ENCODE peak calls at places on chromosome 22, in six cellular contexts. C, M, U, W, Q and Z are unnamed samples.

GRCh38 chr22:20656902-20657836 is 116.7 kb upstream of the SERPIND1 start:
- DNase-seq in Q (peak; percentile 6), U (no peak), W (no peak), C (no peak), M (no peak), Z (no peak)

GRCh38 chr22:36923458-36923784 is 10.0 kb downstream of the CSF2RB start:
- DNase-seq in W (no peak), C (no peak), Q (no peak), M (no peak), U (peak; percentile 26), Z (no peak)

GRCh38 chr22:30873086-30873650 is 95.4 kb downstream of the MORC2 start:
- DNase-seq in W (no peak), M (no peak), C (no peak), U (no peak), Q (no peak), Z (no peak)

GRCh38 chr22:46681010-46681409 is 57.0 kb downstream of the CERK start:
- DNase-seq in C (no peak), U (no peak), M (no peak), Q (no peak), W (no peak), Z (no peak)

GRCh38 chr22:35971418-35972119 is 57.1 kb downstream of the RBFOX2 start:
- DNase-seq in W (peak; percentile 66), Q (peak; percentile 77), C (no peak), M (no peak), U (no peak), Z (no peak)

GRCh38 chr22:41647771-41648170 is 26.7 kb downstream of the XRCC6 start:
- DNase-seq in C (no peak), U (no peak), W (no peak), Q (no peak), M (no peak), Z (no peak)

GRCh38 chr22:40855960-40856512 is 403 bp downstream of the ST13 start:
- DNase-seq in U (no peak), Q (peak; percentile 27), W (peak; percentile 51), C (peak; percentile 34), M (no peak), Z (no peak)

GRCh38 chr22:48742191-48742555 is 1085.5 kb downstream of the BRD1 start:
- DNase-seq in Q (no peak), M (no peak), W (no peak), C (no peak), U (no peak), Z (no peak)

GRCh38 chr22:30234786-30235470 is 11.6 kb downstream of the LIF start:
- DNase-seq in W (peak; percentile 97), U (no peak), Q (peak; percentile 26), M (no peak), C (no peak), Z (no peak)

GRCh38 chr22:48871176-48871840 is 956.4 kb downstream of the BRD1 start:
- DNase-seq in U (no peak), Q (no peak), M (no peak), W (no peak), C (no peak), Z (no peak)

GRCh38 chr22:28629420-28630184 is 50.0 kb downstream of the TTC28 start:
- DNase-seq in Q (no peak), C (no peak), W (peak; percentile 47), M (no peak), U (no peak), Z (no peak)